ENCODE peak calls at places on chromosomes 1 and 21, in nine cellular contexts. One of them, this sample, is unnamed.
A peak's percentile ranks its signal among the peaks of the same experiment; 100 is the strongest.

GRCh38 chr1:198132060-198132781 is 24.6 kb upstream of the NEK7 start:
- DNase-seq in T-cell: no peak
- DNase-seq in iris pigment epithelial cell: no peak
- DNase-seq in HS-27A: no peak
- DNase-seq in fibroblast of mammary gland: no peak
- DNase-seq in IMR-90: no peak
- DNase-seq in NCI-H1092 treated with DMSO at 0.1 percent for 48 hours: no peak
- DNase-seq in CD8-positive, alpha-beta memory T cell: no peak
- DNase-seq in psoas muscle: no peak
- DNase-seq in this sample: no peak

GRCh38 chr1:114009393-114009792 is 30.1 kb downstream of the OLFML3 start:
- DNase-seq in NCI-H1092 treated with DMSO at 0.1 percent for 48 hours: no peak
- DNase-seq in T-cell: no peak
- DNase-seq in CD8-positive, alpha-beta memory T cell: no peak
- DNase-seq in psoas muscle: no peak
- DNase-seq in HS-27A: no peak
- DNase-seq in iris pigment epithelial cell: peak; percentile 77
- DNase-seq in fibroblast of mammary gland: peak; percentile 84
- DNase-seq in IMR-90: peak; percentile 52
- DNase-seq in this sample: no peak

GRCh38 chr1:51264470-51264869 is 28.4 kb downstream of the RNF11 start:
- DNase-seq in fibroblast of mammary gland: peak; percentile 91
- DNase-seq in iris pigment epithelial cell: peak; percentile 91
- DNase-seq in IMR-90: peak; percentile 96
- DNase-seq in HS-27A: peak; percentile 82
- DNase-seq in psoas muscle: no peak
- DNase-seq in NCI-H1092 treated with DMSO at 0.1 percent for 48 hours: no peak
- DNase-seq in CD8-positive, alpha-beta memory T cell: no peak
- DNase-seq in T-cell: no peak
- DNase-seq in this sample: no peak

GRCh38 chr21:37758997-37759396 is 157.3 kb downstream of the KCNJ6 start:
- DNase-seq in NCI-H1092 treated with DMSO at 0.1 percent for 48 hours: peak; percentile 59
- DNase-seq in psoas muscle: no peak
- DNase-seq in CD8-positive, alpha-beta memory T cell: no peak
- DNase-seq in T-cell: no peak
- DNase-seq in fibroblast of mammary gland: peak; percentile 30
- DNase-seq in IMR-90: peak; percentile 62
- DNase-seq in iris pigment epithelial cell: peak; percentile 63
- DNase-seq in HS-27A: no peak
- DNase-seq in this sample: peak; percentile 86

GRCh38 chr1:222546548-222547259 is 1.2 kb downstream of the HHIPL2 start:
- DNase-seq in psoas muscle: no peak
- DNase-seq in T-cell: no peak
- DNase-seq in IMR-90: peak; percentile 83
- DNase-seq in NCI-H1092 treated with DMSO at 0.1 percent for 48 hours: peak; percentile 44
- DNase-seq in HS-27A: peak; percentile 8
- DNase-seq in fibroblast of mammary gland: peak; percentile 85
- DNase-seq in iris pigment epithelial cell: peak; percentile 77
- DNase-seq in CD8-positive, alpha-beta memory T cell: no peak
- DNase-seq in this sample: no peak

GRCh38 chr1:215076312-215076711 is 6.2 kb upstream of the KCNK2 start:
- DNase-seq in psoas muscle: no peak
- DNase-seq in HS-27A: no peak
- DNase-seq in iris pigment epithelial cell: peak; percentile 83
- DNase-seq in T-cell: no peak
- DNase-seq in NCI-H1092 treated with DMSO at 0.1 percent for 48 hours: no peak
- DNase-seq in CD8-positive, alpha-beta memory T cell: no peak
- DNase-seq in fibroblast of mammary gland: peak; percentile 69
- DNase-seq in IMR-90: peak; percentile 62
- DNase-seq in this sample: no peak

GRCh38 chr1:198287916-198288315 is 131.1 kb downstream of the NEK7 start:
- DNase-seq in psoas muscle: no peak
- DNase-seq in iris pigment epithelial cell: no peak
- DNase-seq in fibroblast of mammary gland: no peak
- DNase-seq in T-cell: no peak
- DNase-seq in IMR-90: no peak
- DNase-seq in CD8-positive, alpha-beta memory T cell: no peak
- DNase-seq in HS-27A: no peak
- DNase-seq in NCI-H1092 treated with DMSO at 0.1 percent for 48 hours: no peak
- DNase-seq in this sample: no peak

GRCh38 chr1:28136636-28137613 is 39.6 kb downstream of the PTAFR start:
- DNase-seq in HS-27A: no peak
- DNase-seq in CD8-positive, alpha-beta memory T cell: no peak
- DNase-seq in IMR-90: peak; percentile 51
- DNase-seq in NCI-H1092 treated with DMSO at 0.1 percent for 48 hours: no peak
- DNase-seq in psoas muscle: no peak
- DNase-seq in T-cell: no peak
- DNase-seq in fibroblast of mammary gland: peak; percentile 66
- DNase-seq in iris pigment epithelial cell: peak; percentile 36
- DNase-seq in this sample: no peak

GRCh38 chr1:43849670-43850069 is 83.9 kb upstream of the ARTN start:
- DNase-seq in IMR-90: no peak
- DNase-seq in HS-27A: no peak
- DNase-seq in iris pigment epithelial cell: no peak
- DNase-seq in fibroblast of mammary gland: no peak
- DNase-seq in psoas muscle: no peak
- DNase-seq in CD8-positive, alpha-beta memory T cell: no peak
- DNase-seq in NCI-H1092 treated with DMSO at 0.1 percent for 48 hours: no peak
- DNase-seq in T-cell: no peak
- DNase-seq in this sample: no peak

GRCh38 chr1:229407206-229408026 is 26.5 kb downstream of the ACTA1 start:
- DNase-seq in NCI-H1092 treated with DMSO at 0.1 percent for 48 hours: no peak
- DNase-seq in iris pigment epithelial cell: no peak
- DNase-seq in T-cell: no peak
- DNase-seq in HS-27A: no peak
- DNase-seq in fibroblast of mammary gland: no peak
- DNase-seq in psoas muscle: peak; percentile 53
- DNase-seq in CD8-positive, alpha-beta memory T cell: no peak
- DNase-seq in IMR-90: no peak
- DNase-seq in this sample: no peak

GRCh38 chr1:117077267-117077666 is 17.1 kb downstream of the TTF2 start:
- DNase-seq in HS-27A: no peak
- DNase-seq in CD8-positive, alpha-beta memory T cell: no peak
- DNase-seq in NCI-H1092 treated with DMSO at 0.1 percent for 48 hours: no peak
- DNase-seq in fibroblast of mammary gland: peak; percentile 94
- DNase-seq in psoas muscle: no peak
- DNase-seq in IMR-90: peak; percentile 96
- DNase-seq in iris pigment epithelial cell: peak; percentile 96
- DNase-seq in T-cell: no peak
- DNase-seq in this sample: no peak